ENCODE peak calls at places on chromosomes 5 and 9, in seven cellular contexts. W is prostate gland, S is neuronal stem cell, O is endodermal cell, V is adipocyte, D is right lobe of liver, T is Caco-2. B is an unnamed sample. For H3K27me3 and H3K36me3, the result is how much of the 10 kb centered on the place peaks cover.

GRCh38 chr9:112115955-112116354 is 59.1 kb downstream of the SUSD1 start:
- DNase-seq in S (no peak), D (no peak), V (no peak), T (no peak), O (no peak), W (no peak), B (no peak)

GRCh38 chr9:113228130-113228665 is 6.9 kb downstream of the SLC31A1 start:
- DNase-seq in V (no peak), W (no peak), S (no peak), T (no peak), O (no peak), D (no peak), B (no peak)

GRCh38 chr9:132808645-132809044 is 69.4 kb downstream of the AK8 start:
- DNase-seq in O (no peak), D (no peak), V (no peak), W (no peak), S (no peak), T (no peak), B (no peak)

GRCh38 chr5:95760291-95761191 is 29.4 kb downstream of the RHOBTB3 start:
- DNase-seq in O (no peak), D (no peak), W (no peak), V (peak), S (no peak), T (no peak), B (peak)

GRCh38 chr5:170745481-170746061 is 38.0 kb upstream of the GABRP start:
- DNase-seq in O (peak), W (peak), T (peak), S (no peak), D (peak), V (peak), B (peak)

GRCh38 chr5:137115152-137115551 is 384.0 kb downstream of the SPOCK1 start:
- DNase-seq in W (no peak), D (no peak), V (no peak), O (no peak), T (no peak), S (no peak), B (no peak)

GRCh38 chr5:150085191-150085912 is 1.0 kb downstream of the CSF1R start:
- DNase-seq in O (no peak), V (no peak), T (no peak), W (no peak), S (no peak), D (no peak), B (no peak)

GRCh38 chr9:105405514-105406131 is 42.2 kb upstream of the FSD1L start:
- DNase-seq in D (no peak), O (no peak), V (peak), S (no peak), W (no peak), T (no peak), B (no peak)

GRCh38 chr5:61333351-61334223 is 1.5 kb downstream of the ZSWIM6 start:
- DNase-seq in V (peak), D (peak), W (peak), T (no peak), S (peak), O (no peak), B (peak)

GRCh38 chr9:121612511-121612998 is 38.9 kb upstream of the DAB2IP start:
- DNase-seq in D (peak), W (peak), T (no peak), V (no peak), S (no peak), O (peak), B (no peak)

GRCh38 chr5:18487928-18488480 is 853.7 kb downstream of the TAF11L14 start:
- DNase-seq in S (no peak), V (no peak), T (no peak), W (no peak), O (no peak), D (no peak), B (no peak)

GRCh38 chr5:6667648-6668047 is 34.4 kb downstream of the SRD5A1 start:
- DNase-seq in W (no peak), D (no peak), S (no peak), T (no peak), V (no peak), O (no peak), B (no peak)

GRCh38 chr5:73625905-73626811 is at the start of gene ARHGEF28:
- DNase-seq in O (peak), W (peak), V (peak), T (no peak), D (peak), S (peak), B (peak)

GRCh38 chr5:19270153-19270552 is 717.8 kb downstream of the CDH18 start:
- DNase-seq in T (no peak), V (no peak), W (no peak), O (no peak), S (peak), D (no peak), B (no peak)

GRCh38 chr5:170896779-170897178 is 35.0 kb downstream of the RANBP17 start:
- DNase-seq in S (no peak), W (no peak), O (peak), T (no peak), V (peak), D (no peak), B (peak)

GRCh38 chr5:39794511-39794910 is 369.7 kb upstream of the DAB2 start:
- DNase-seq in O (no peak), D (no peak), T (no peak), V (peak), W (no peak), S (no peak), B (peak)
- H3K4me3 ChIP-seq in O (no peak), D (no peak), T (no peak), V (no peak), W (no peak), S (no peak), B (no peak)

GRCh38 chr5:154474957-154475334 is 3.1 kb downstream of the HAND1 start:
- DNase-seq in T (no peak), S (no peak), O (no peak), W (no peak), V (no peak), D (no peak), B (no peak)

GRCh38 chr5:154477382-154478223 is 424 bp downstream of the HAND1 start:
- DNase-seq in W (no peak), T (no peak), V (peak), O (peak), D (no peak), S (peak), B (peak)

GRCh38 chr5:154474267-154474956 is 3.6 kb downstream of the HAND1 start:
- DNase-seq in S (peak), D (no peak), W (no peak), T (no peak), O (no peak), V (no peak), B (no peak)

GRCh38 chr5:154476343-154477213 is 1.4 kb downstream of the HAND1 start:
- DNase-seq in O (peak), T (no peak), W (no peak), V (no peak), D (no peak), S (no peak), B (peak)

DNA sequence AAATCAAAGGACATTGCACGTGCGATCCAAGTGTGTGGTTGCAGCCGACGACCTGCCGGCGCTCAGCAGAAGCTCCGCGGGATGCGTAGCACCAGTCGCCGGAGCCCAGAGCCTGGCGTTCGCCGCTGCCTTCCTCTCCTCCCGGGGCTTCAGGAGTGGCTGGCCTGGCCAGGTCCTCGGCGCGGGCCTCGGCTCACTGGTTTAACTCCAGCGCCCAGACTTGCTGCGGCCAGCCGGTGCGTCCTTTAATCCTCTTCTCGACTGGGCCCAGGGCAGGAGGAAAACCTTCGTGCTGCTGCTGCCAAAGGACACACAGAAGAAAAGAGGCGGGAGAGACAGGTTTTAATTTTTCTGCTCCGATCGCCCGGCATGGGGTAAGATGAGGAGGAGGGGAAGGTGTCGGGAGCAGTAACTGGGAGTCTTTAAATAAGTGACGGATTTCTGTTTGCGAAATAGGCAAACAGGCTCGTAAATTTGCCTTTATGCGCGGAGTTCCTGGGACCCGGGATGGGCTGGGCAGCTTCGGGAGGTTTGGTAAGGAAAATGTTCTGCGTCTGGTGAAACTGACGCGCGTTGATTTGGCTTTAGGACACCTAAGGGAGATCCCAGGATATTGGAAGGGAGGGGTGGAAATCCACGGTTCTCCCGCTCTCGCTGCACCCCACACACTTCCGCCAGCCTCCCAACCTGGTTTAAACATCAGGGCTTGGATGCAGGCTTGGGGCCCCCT is 2.2 kb downstream of the HAND1 start:
- DNase-seq in V (no peak), S (peak), W (no peak), O (peak), T (no peak), D (no peak), B (peak)
- H3K27me3 ChIP-seq in V (half or more), S (half or more), W (half or more), O (half or more), T (under half), D (under half), B (under half)

GRCh38 chr9:108980893-108981292 is 32.4 kb downstream of the CTNNAL1 start:
- DNase-seq in T (no peak), D (no peak), W (no peak), V (no peak), O (no peak), S (no peak), B (no peak)
- H3K36me3 ChIP-seq in T (under half), D (under half), W (under half), V (under half), O (half or more), S (under half), B (under half)

GRCh38 chr9:126500600-126501382 is 112.9 kb upstream of the LMX1B start:
- DNase-seq in W (peak), T (peak), S (peak), V (peak), D (peak), O (peak), B (peak)
- H3K4me3 ChIP-seq in W (no peak), T (no peak), S (peak), V (no peak), D (no peak), O (no peak), B (no peak)

DNA sequence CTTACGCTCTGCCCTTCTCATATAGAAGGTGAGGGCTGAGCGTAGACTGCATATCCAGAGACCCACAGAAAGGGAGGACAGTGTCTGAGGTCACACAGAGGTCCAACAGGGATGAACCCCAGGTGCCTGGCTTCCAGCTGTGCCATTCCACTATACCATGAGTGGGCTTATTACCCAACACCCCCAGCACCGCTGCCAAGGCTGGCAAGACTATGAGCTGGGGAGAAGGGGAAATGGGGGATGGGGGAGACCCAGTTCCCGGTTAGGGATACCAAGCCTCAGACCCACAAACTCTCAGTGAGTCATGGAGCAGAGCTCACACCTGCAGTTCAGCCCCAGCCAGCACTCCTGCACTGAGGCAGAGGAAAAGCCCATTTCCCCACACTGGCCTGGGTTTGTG is 106.4 kb downstream of the PSD2 start:
- DNase-seq in D (no peak), O (peak), T (no peak), W (no peak), S (no peak), V (no peak), B (no peak)
- H3K27me3 ChIP-seq in D (under half), O (half or more), T (under half), W (under half), S (half or more), V (under half), B (under half)

B was measured in MG63.